ENCODE peak calls at places on chromosomes 12 and 14, in four cellular contexts. W is kidney; Q is esophagus squamous epithelium; H is naive thymus-derived CD4-positive, alpha-beta T cell. K is an unnamed sample. For H3K4me1 and H3K36me3, the result is how much of the 10 kb centered on the place peaks cover.

GRCh38 chr12:82955020-82955419 is 268.3 kb downstream of the TMTC2 start:
- DNase-seq in W (no peak), Q (no peak), H (no peak), K (no peak)

GRCh38 chr12:12979731-12980259 is 20.3 kb downstream of the HEBP1 start:
- DNase-seq in W (no peak), Q (no peak), H (no peak), K (no peak)

GRCh38 chr14:76909266-76909665 is 83.1 kb downstream of the LRRC74A start:
- DNase-seq in W (no peak), Q (no peak), H (no peak), K (no peak)

GRCh38 chr14:89324501-89325298 is 92.3 kb downstream of the FOXN3 start:
- DNase-seq in W (no peak), Q (no peak), H (no peak), K (no peak)

GRCh38 chr14:33065634-33066033 is 127.0 kb downstream of the NPAS3 start:
- DNase-seq in W (no peak), Q (no peak), H (no peak), K (no peak)

GRCh38 chr12:13973981-13974380 is 7.4 kb downstream of the GRIN2B start:
- DNase-seq in W (no peak), Q (no peak), H (no peak), K (no peak)

GRCh38 chr12:2858334-2858733 is 1.5 kb upstream of the TEX52 start:
- DNase-seq in W (no peak), Q (no peak), H (no peak), K (no peak)

GRCh38 chr14:102857444-102857843 is 65.0 kb upstream of the AMN start:
- DNase-seq in W (no peak), Q (no peak), H (no peak), K (no peak)

GRCh38 chr14:90287791-90288190 is 31.4 kb downstream of the PSMC1 start:
- DNase-seq in W (no peak), Q (no peak), H (no peak), K (no peak)

GRCh38 chr12:7093892-7094291 is 1.6 kb upstream of the C1R start:
- DNase-seq in W (no peak), Q (no peak), H (no peak), K (no peak)

GRCh38 chr12:46722737-46723136 is 103.1 kb downstream of the SLC38A4 start:
- DNase-seq in W (no peak), Q (no peak), H (no peak), K (no peak)

GRCh38 chr12:14836336-14837210 is 6.8 kb downstream of the ART4 start:
- DNase-seq in W (no peak), Q (no peak), H (no peak), K (no peak)

GRCh38 chr14:78446807-78447206 is 276.6 kb downstream of the NRXN3 start:
- DNase-seq in W (no peak), Q (no peak), H (no peak), K (no peak)

GRCh38 chr14:31819281-31819680 is 257.8 kb upstream of the ARHGAP5 start:
- DNase-seq in W (no peak), Q (no peak), H (no peak), K (no peak)

GRCh38 chr12:32440120-32440865 is 40.9 kb downstream of the FGD4 start:
- DNase-seq in W (no peak), Q (no peak), H (no peak), K (no peak)

GRCh38 chr12:23008613-23009012 is 383.6 kb downstream of the ETNK1 start:
- DNase-seq in W (no peak), Q (no peak), H (no peak), K (no peak)

GRCh38 chr14:66404051-66404450 is 82.1 kb upstream of the CCDC196 start:
- DNase-seq in W (no peak), Q (no peak), H (no peak), K (no peak)

GRCh38 chr14:56207626-56208297 is 89.6 kb downstream of the PELI2 start:
- DNase-seq in W (no peak), Q (no peak), H (no peak), K (no peak)

GRCh38 chr14:65346895-65347294 is 65.6 kb upstream of the FUT8 start:
- DNase-seq in W (peak), Q (no peak), H (no peak), K (no peak)
- H3K4me1 ChIP-seq in W (under half), Q (under half), H (under half), K (under half)

DNA sequence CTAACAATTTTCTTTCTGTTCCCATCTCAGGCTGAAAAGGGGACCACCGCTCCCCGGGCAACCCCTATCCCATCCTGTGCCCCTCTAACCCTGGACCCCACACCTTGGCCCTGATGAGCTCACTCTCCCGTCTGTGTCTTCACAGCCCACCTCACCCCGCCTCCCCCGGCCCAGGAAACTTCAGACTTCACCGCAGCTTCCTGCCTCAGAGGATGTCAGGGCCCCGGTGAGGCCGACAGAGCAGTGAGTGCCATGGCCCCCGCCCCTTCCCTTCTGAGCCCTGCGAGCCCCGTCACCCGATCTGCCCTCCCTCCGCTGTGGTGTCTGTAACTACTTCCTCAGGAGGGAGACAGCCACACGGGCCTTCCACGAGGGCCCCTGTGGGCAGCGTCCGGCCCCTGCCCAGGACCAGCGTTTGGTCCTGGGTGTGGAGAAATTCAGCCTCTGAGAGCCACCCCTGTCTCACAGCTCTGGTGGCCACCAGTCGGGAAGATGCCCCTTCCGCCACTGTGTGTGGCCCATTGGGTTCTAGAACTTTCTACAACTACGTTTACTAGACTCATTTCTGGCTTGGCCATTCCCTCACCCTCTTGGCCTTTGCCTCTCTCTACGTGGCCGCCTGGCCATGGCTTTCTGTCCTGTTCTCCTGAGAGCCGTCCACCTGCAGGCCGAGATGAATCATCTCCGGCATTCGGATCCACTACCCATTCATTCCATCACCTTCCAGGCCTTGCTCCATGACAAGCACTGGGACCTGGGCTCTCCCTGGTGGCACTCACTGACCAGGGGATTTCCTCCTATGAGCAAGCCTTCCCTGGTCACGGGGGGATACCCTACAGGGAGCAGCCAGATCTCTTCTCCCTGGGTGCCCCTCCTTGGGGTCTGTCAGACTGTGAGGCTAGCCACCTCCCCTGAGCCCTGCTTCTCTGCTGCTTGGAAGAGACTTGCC is 3.4 kb downstream of the RHOF start:
- DNase-seq in W (peak), Q (peak), H (peak), K (peak)
- H3K27ac ChIP-seq in W (peak), Q (peak), H (peak), K (peak)

GRCh38 chr14:35107866-35108265 is 13.9 kb downstream of the PPP2R3C start:
- DNase-seq in W (no peak), Q (no peak), H (no peak), K (no peak)
- H3K36me3 ChIP-seq in W (under half), Q (under half), H (under half), K (half or more)

DNA sequence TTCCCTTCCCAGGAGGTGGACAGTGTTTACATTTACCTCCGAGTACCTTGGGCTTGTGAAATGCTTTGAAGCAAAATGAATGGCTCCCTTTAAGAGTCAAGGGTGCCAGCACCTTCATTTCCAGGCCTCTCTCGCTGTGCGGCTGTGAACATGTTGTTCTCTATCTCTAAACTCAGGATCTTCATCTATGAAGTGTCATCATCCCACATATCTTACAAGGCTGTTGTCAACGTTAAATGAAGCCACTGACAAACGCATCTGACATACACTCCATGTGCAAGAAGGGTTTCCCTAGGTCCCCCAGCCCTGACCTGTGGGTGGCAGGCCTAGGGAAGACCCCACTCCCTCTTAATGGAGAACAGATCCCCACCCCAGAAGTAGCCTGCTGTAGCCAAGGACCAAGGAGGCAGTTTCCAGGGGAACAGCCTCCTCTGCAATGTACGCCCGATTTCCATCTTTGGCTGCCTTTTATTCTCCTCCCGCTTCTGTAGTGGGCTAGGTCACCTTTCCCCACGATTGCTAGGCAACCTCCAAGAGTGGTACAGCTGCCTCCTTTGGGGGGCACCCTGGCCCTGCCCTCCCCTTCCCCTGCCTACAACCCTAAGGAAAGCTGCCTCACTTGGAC is 7.6 kb downstream of the ACTN1 start:
- DNase-seq in W (no peak), Q (no peak), H (no peak), K (no peak)
- H3K4me1 ChIP-seq in W (under half), Q (half or more), H (half or more), K (half or more)

GRCh38 chr14:23359722-23360447 is 5.1 kb downstream of the EFS start:
- DNase-seq in W (no peak), Q (no peak), H (no peak), K (no peak)

GRCh38 chr14:23360496-23360895 is 4.5 kb downstream of the EFS start:
- DNase-seq in W (no peak), Q (no peak), H (no peak), K (no peak)

GRCh38 chr14:23362200-23362599 is 2.8 kb downstream of the EFS start:
- DNase-seq in W (no peak), Q (no peak), H (no peak), K (no peak)

GRCh38 chr14:23361763-23362162 is 3.2 kb downstream of the EFS start:
- DNase-seq in W (no peak), Q (no peak), H (no peak), K (no peak)

GRCh38 chr14:23361320-23361719 is 3.7 kb downstream of the EFS start:
- DNase-seq in W (no peak), Q (no peak), H (no peak), K (no peak)
- H3K27ac ChIP-seq in W (no peak), Q (peak), H (no peak), K (no peak)

GRCh38 chr14:57498035-57498434 is 4.4 kb upstream of the CCDC198 start:
- DNase-seq in W (no peak), Q (no peak), H (no peak), K (no peak)

GRCh38 chr14:57502581-57503254 is 9.1 kb upstream of the CCDC198 start:
- DNase-seq in W (no peak), Q (no peak), H (no peak), K (no peak)

GRCh38 chr14:57501039-57501557 is 7.4 kb upstream of the CCDC198 start:
- DNase-seq in W (no peak), Q (no peak), H (no peak), K (no peak)

GRCh38 chr14:57495409-57495808 is 1.8 kb upstream of the CCDC198 start:
- DNase-seq in W (no peak), Q (no peak), H (no peak), K (no peak)

GRCh38 chr14:57498659-57499058 is 5.0 kb upstream of the CCDC198 start:
- DNase-seq in W (no peak), Q (no peak), H (no peak), K (no peak)
- H3K36me3 ChIP-seq in W (under half), Q (under half), H (under half), K (under half)